ENCODE peak calls at places on chromosomes 11 and 22, in eight cellular contexts. One of them, this sample, is unnamed.

GRCh38 chr22:22915670-22916035 is 28.0 kb downstream of the IGLL5 start:
- DNase-seq in HEK293T: no peak
- DNase-seq in left cardiac atrium: no peak
- DNase-seq in psoas muscle: no peak
- DNase-seq in pulmonary artery endothelial cell: no peak
- DNase-seq in NCI-H2171 treated with DMSO at 0.1 percent for 48 hours: no peak
- DNase-seq in stimulated activated naive CD4-positive, alpha-beta T cell: no peak
- DNase-seq in activated gamma-delta T cell treated with anti-CD3 and anti-CD28 coated beads, Interleukin-2, amount 50 U/mL, for 16 hours: no peak
- DNase-seq in this sample: no peak

GRCh38 chr11:111336582-111337256 is 38.4 kb downstream of the POU2AF3 start:
- DNase-seq in psoas muscle: no peak
- DNase-seq in HEK293T: no peak
- DNase-seq in activated gamma-delta T cell treated with anti-CD3 and anti-CD28 coated beads, Interleukin-2, amount 50 U/mL, for 16 hours: no peak
- DNase-seq in stimulated activated naive CD4-positive, alpha-beta T cell: no peak
- DNase-seq in pulmonary artery endothelial cell: no peak
- DNase-seq in NCI-H2171 treated with DMSO at 0.1 percent for 48 hours: no peak
- DNase-seq in left cardiac atrium: no peak
- DNase-seq in this sample: no peak

GRCh38 chr11:123561046-123561781 is 93.2 kb downstream of the SCN3B start:
- DNase-seq in NCI-H2171 treated with DMSO at 0.1 percent for 48 hours: peak; percentile 2
- DNase-seq in HEK293T: peak; percentile 27
- DNase-seq in psoas muscle: no peak
- DNase-seq in stimulated activated naive CD4-positive, alpha-beta T cell: no peak
- DNase-seq in left cardiac atrium: peak; percentile 49
- DNase-seq in pulmonary artery endothelial cell: no peak
- DNase-seq in activated gamma-delta T cell treated with anti-CD3 and anti-CD28 coated beads, Interleukin-2, amount 50 U/mL, for 16 hours: no peak
- DNase-seq in this sample: no peak

GRCh38 chr11:87628161-87628560 is 547.1 kb downstream of the RAB38 start:
- DNase-seq in left cardiac atrium: no peak
- DNase-seq in HEK293T: no peak
- DNase-seq in NCI-H2171 treated with DMSO at 0.1 percent for 48 hours: no peak
- DNase-seq in activated gamma-delta T cell treated with anti-CD3 and anti-CD28 coated beads, Interleukin-2, amount 50 U/mL, for 16 hours: no peak
- DNase-seq in pulmonary artery endothelial cell: no peak
- DNase-seq in stimulated activated naive CD4-positive, alpha-beta T cell: no peak
- DNase-seq in psoas muscle: no peak
- DNase-seq in this sample: no peak

GRCh38 chr11:86335131-86335768 is 33.2 kb downstream of the HIKESHI start:
- DNase-seq in activated gamma-delta T cell treated with anti-CD3 and anti-CD28 coated beads, Interleukin-2, amount 50 U/mL, for 16 hours: no peak
- DNase-seq in psoas muscle: no peak
- DNase-seq in stimulated activated naive CD4-positive, alpha-beta T cell: no peak
- DNase-seq in HEK293T: no peak
- DNase-seq in left cardiac atrium: no peak
- DNase-seq in NCI-H2171 treated with DMSO at 0.1 percent for 48 hours: peak; percentile 47
- DNase-seq in pulmonary artery endothelial cell: no peak
- DNase-seq in this sample: no peak

GRCh38 chr11:12087075-12087775 is 23.2 kb upstream of the MICAL2 start:
- DNase-seq in HEK293T: no peak
- DNase-seq in psoas muscle: no peak
- DNase-seq in left cardiac atrium: peak; percentile 48
- DNase-seq in NCI-H2171 treated with DMSO at 0.1 percent for 48 hours: no peak
- DNase-seq in activated gamma-delta T cell treated with anti-CD3 and anti-CD28 coated beads, Interleukin-2, amount 50 U/mL, for 16 hours: peak; percentile 40
- DNase-seq in pulmonary artery endothelial cell: no peak
- DNase-seq in stimulated activated naive CD4-positive, alpha-beta T cell: peak; percentile 5
- DNase-seq in this sample: no peak

GRCh38 chr11:47136921-47137320 is 39.8 kb downstream of the ARFGAP2 start:
- DNase-seq in pulmonary artery endothelial cell: no peak
- DNase-seq in HEK293T: no peak
- DNase-seq in stimulated activated naive CD4-positive, alpha-beta T cell: no peak
- DNase-seq in psoas muscle: no peak
- DNase-seq in activated gamma-delta T cell treated with anti-CD3 and anti-CD28 coated beads, Interleukin-2, amount 50 U/mL, for 16 hours: no peak
- DNase-seq in left cardiac atrium: no peak
- DNase-seq in NCI-H2171 treated with DMSO at 0.1 percent for 48 hours: no peak
- DNase-seq in this sample: no peak

GRCh38 chr11:112718483-112718882 is 242.7 kb upstream of the NCAM1 start:
- DNase-seq in psoas muscle: no peak
- DNase-seq in left cardiac atrium: no peak
- DNase-seq in HEK293T: no peak
- DNase-seq in NCI-H2171 treated with DMSO at 0.1 percent for 48 hours: no peak
- DNase-seq in activated gamma-delta T cell treated with anti-CD3 and anti-CD28 coated beads, Interleukin-2, amount 50 U/mL, for 16 hours: no peak
- DNase-seq in pulmonary artery endothelial cell: no peak
- DNase-seq in stimulated activated naive CD4-positive, alpha-beta T cell: no peak
- DNase-seq in this sample: no peak

GRCh38 chr11:61870429-61871039 is 20.8 kb downstream of the FADS3 start:
- DNase-seq in psoas muscle: peak; percentile 52
- DNase-seq in pulmonary artery endothelial cell: no peak
- DNase-seq in NCI-H2171 treated with DMSO at 0.1 percent for 48 hours: peak; percentile 63
- DNase-seq in stimulated activated naive CD4-positive, alpha-beta T cell: no peak
- DNase-seq in activated gamma-delta T cell treated with anti-CD3 and anti-CD28 coated beads, Interleukin-2, amount 50 U/mL, for 16 hours: no peak
- DNase-seq in left cardiac atrium: no peak
- DNase-seq in HEK293T: no peak
- DNase-seq in this sample: no peak

GRCh38 chr11:111946499-111946898 is 9.4 kb downstream of the DIXDC1 start:
- DNase-seq in HEK293T: no peak
- DNase-seq in psoas muscle: no peak
- DNase-seq in stimulated activated naive CD4-positive, alpha-beta T cell: no peak
- DNase-seq in left cardiac atrium: no peak
- DNase-seq in activated gamma-delta T cell treated with anti-CD3 and anti-CD28 coated beads, Interleukin-2, amount 50 U/mL, for 16 hours: no peak
- DNase-seq in NCI-H2171 treated with DMSO at 0.1 percent for 48 hours: no peak
- DNase-seq in pulmonary artery endothelial cell: no peak
- DNase-seq in this sample: no peak

This sample was measured in Panc1.